ENCODE peak calls at places on chromosome 10, in four cellular contexts. One of them, this sample, is unnamed.

GRCh38 chr10:61021926-61022325 is 77.9 kb upstream of the RHOBTB1 start:
- DNase-seq in H9: no peak
- DNase-seq in IMR-90: no peak
- DNase-seq in neuronal stem cell: no peak
- DNase-seq in this sample: no peak

GRCh38 chr10:80685355-80685754 is 147.7 kb downstream of the SH2D4B start:
- DNase-seq in H9: no peak
- DNase-seq in IMR-90: no peak
- DNase-seq in neuronal stem cell: no peak
- DNase-seq in this sample: no peak

GRCh38 chr10:77274046-77274795 is 363.4 kb downstream of the KCNMA1 start:
- DNase-seq in IMR-90: peak; percentile 84
- DNase-seq in neuronal stem cell: no peak
- DNase-seq in H9: no peak
- DNase-seq in this sample: peak; percentile 76

GRCh38 chr10:3217301-3217700 is 44.7 kb upstream of the PITRM1 start:
- DNase-seq in IMR-90: peak; percentile 91
- DNase-seq in neuronal stem cell: no peak
- DNase-seq in H9: no peak
- DNase-seq in this sample: peak; percentile 63

GRCh38 chr10:18075881-18076280 is 64.3 kb upstream of the CACNB2 start:
- DNase-seq in neuronal stem cell: no peak
- DNase-seq in IMR-90: no peak
- DNase-seq in H9: no peak
- DNase-seq in this sample: no peak

GRCh38 chr10:87092861-87093460 is 1.7 kb downstream of the GLUD1 start:
- DNase-seq in H9: peak; percentile 40
- DNase-seq in neuronal stem cell: no peak
- DNase-seq in IMR-90: peak; percentile 28
- DNase-seq in this sample: peak; percentile 57

GRCh38 chr10:47116445-47116844 is 183.6 kb upstream of the GDF10 start:
- DNase-seq in IMR-90: peak; percentile 67
- DNase-seq in H9: no peak
- DNase-seq in neuronal stem cell: no peak
- DNase-seq in this sample: no peak

GRCh38 chr10:4807803-4808507 is 18.1 kb upstream of the AKR1E2 start:
- DNase-seq in neuronal stem cell: no peak
- DNase-seq in IMR-90: peak; percentile 86
- DNase-seq in H9: no peak
- DNase-seq in this sample: peak; percentile 76

GRCh38 chr10:1061930-1062769 is 6.0 kb downstream of the WDR37 start:
- DNase-seq in neuronal stem cell: no peak
- DNase-seq in H9: no peak
- DNase-seq in IMR-90: peak; percentile 54
- DNase-seq in this sample: no peak

GRCh38 chr10:4154317-4154716 is 369.3 kb upstream of the KLF6 start:
- DNase-seq in neuronal stem cell: no peak
- DNase-seq in H9: no peak
- DNase-seq in IMR-90: no peak
- DNase-seq in this sample: no peak

GRCh38 chr10:71068811-71069411 is 143.5 kb upstream of the UNC5B start:
- DNase-seq in IMR-90: peak; percentile 2
- DNase-seq in neuronal stem cell: no peak
- DNase-seq in H9: no peak
- DNase-seq in this sample: peak; percentile 5

GRCh38 chr10:97805960-97806359 is 34.2 kb upstream of the SFRP5 start:
- DNase-seq in neuronal stem cell: no peak
- DNase-seq in H9: no peak
- DNase-seq in IMR-90: no peak
- DNase-seq in this sample: no peak

GRCh38 chr10:43214071-43214955 is 52.6 kb downstream of the RASGEF1A start:
- DNase-seq in H9: no peak
- DNase-seq in neuronal stem cell: no peak
- DNase-seq in IMR-90: peak; percentile 27
- DNase-seq in this sample: peak; percentile 36

GRCh38 chr10:117462424-117462792 is 80.1 kb upstream of the EMX2 start:
- DNase-seq in neuronal stem cell: no peak
- DNase-seq in H9: peak; percentile 63
- DNase-seq in IMR-90: no peak
- DNase-seq in this sample: peak; percentile 25

GRCh38 chr10:117461766-117462423 is 80.7 kb upstream of the EMX2 start:
- DNase-seq in neuronal stem cell: no peak
- DNase-seq in IMR-90: peak; percentile 37
- DNase-seq in H9: no peak
- DNase-seq in this sample: peak; percentile 92

GRCh38 chr10:117463545-117463920 is 79.0 kb upstream of the EMX2 start:
- DNase-seq in neuronal stem cell: no peak
- DNase-seq in H9: no peak
- DNase-seq in IMR-90: no peak
- DNase-seq in this sample: no peak

GRCh38 chr10:117462816-117463544 is 79.6 kb upstream of the EMX2 start:
- DNase-seq in H9: no peak
- DNase-seq in neuronal stem cell: no peak
- DNase-seq in IMR-90: no peak
- DNase-seq in this sample: no peak

GRCh38 chr10:117460846-117461765 is 81.4 kb upstream of the EMX2 start:
- DNase-seq in neuronal stem cell: no peak
- DNase-seq in H9: no peak
- DNase-seq in IMR-90: no peak
- DNase-seq in this sample: peak; percentile 53
- H2BK5ac ChIP-seq in neuronal stem cell: no peak overlapping the region
- H2BK5ac ChIP-seq in H9: no peak overlapping the region
- H2BK5ac ChIP-seq in IMR-90: no peak overlapping the region
- H2BK5ac ChIP-seq in this sample: peak overlapping the region; percentile 12

GRCh38 chr10:100969175-100970075 is at the start of gene SEMA4G:
- DNase-seq in H9: peak; percentile 84
- DNase-seq in neuronal stem cell: peak; percentile 56
- DNase-seq in IMR-90: peak; percentile 12
- DNase-seq in this sample: peak; percentile 41
- H3K9ac ChIP-seq in H9: no peak within 1 kb of the TSS
- H3K9ac ChIP-seq in neuronal stem cell: peak within 1 kb of the TSS; percentile 92
- H3K9ac ChIP-seq in IMR-90: peak within 1 kb of the TSS; percentile 25
- H3K9ac ChIP-seq in this sample: peak within 1 kb of the TSS; percentile 73

GRCh38 chr10:110357871-110358270 is 53.2 kb upstream of the SMNDC1 start:
- DNase-seq in neuronal stem cell: no peak
- DNase-seq in H9: no peak
- DNase-seq in IMR-90: no peak
- DNase-seq in this sample: no peak

GRCh38 chr10:110355922-110356627 is 51.4 kb upstream of the SMNDC1 start:
- DNase-seq in H9: no peak
- DNase-seq in IMR-90: no peak
- DNase-seq in neuronal stem cell: no peak
- DNase-seq in this sample: no peak

GRCh38 chr10:110355181-110355831 is 50.6 kb upstream of the SMNDC1 start:
- DNase-seq in IMR-90: no peak
- DNase-seq in neuronal stem cell: no peak
- DNase-seq in H9: no peak
- DNase-seq in this sample: no peak

GRCh38 chr10:110357252-110357780 is 52.6 kb upstream of the SMNDC1 start:
- DNase-seq in neuronal stem cell: no peak
- DNase-seq in IMR-90: peak; percentile 99
- DNase-seq in H9: no peak
- DNase-seq in this sample: peak; percentile 91

DNA sequence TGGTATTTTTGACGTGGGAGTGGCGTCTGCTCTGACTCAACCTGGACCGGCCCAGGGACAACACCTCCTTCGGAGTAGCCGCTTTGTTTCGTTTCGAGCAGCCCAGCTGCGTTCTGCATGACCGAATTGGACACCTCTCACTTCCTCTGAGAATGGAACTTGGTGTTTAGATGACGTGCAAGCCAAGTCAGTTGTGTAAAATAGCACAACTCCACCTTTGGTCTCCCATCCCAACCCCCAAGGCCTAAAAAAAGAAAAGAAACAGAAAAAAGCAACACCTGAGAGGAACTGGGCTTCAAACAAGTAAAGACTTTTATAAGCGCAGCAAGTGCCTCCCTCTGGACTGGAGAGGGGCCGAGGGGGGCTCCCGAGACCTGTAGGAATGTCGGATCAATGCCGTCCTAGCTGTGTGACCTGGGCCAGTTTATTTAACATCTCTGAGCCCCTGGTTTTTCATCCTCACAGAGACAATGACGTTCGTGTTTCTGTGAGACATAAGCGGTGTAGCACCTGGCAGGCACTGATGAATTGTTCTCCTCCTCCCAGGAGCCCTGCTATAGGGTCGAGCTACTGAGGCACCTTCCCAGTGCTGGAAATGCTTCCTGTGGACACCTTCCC is 52.0 kb upstream of the SMNDC1 start:
- DNase-seq in H9: no peak
- DNase-seq in IMR-90: peak; percentile 94
- DNase-seq in neuronal stem cell: no peak
- DNase-seq in this sample: peak; percentile 87
- H3K23ac ChIP-seq in H9: no peak overlapping the region
- H3K23ac ChIP-seq in IMR-90: peak overlapping the region; percentile 30
- H3K23ac ChIP-seq in neuronal stem cell: no peak overlapping the region
- H3K23ac ChIP-seq in this sample: no peak overlapping the region

GRCh38 chr10:124916098-124916584 is 25.8 kb upstream of the ZRANB1 start:
- DNase-seq in IMR-90: peak; percentile 27
- DNase-seq in H9: no peak
- DNase-seq in neuronal stem cell: no peak
- DNase-seq in this sample: peak; percentile 55

GRCh38 chr10:124918906-124919305 is 23.0 kb upstream of the ZRANB1 start:
- DNase-seq in H9: no peak
- DNase-seq in neuronal stem cell: no peak
- DNase-seq in IMR-90: peak; percentile 25
- DNase-seq in this sample: no peak

GRCh38 chr10:124916585-124917167 is 25.2 kb upstream of the ZRANB1 start:
- DNase-seq in IMR-90: peak; percentile 94
- DNase-seq in neuronal stem cell: peak; percentile 92
- DNase-seq in H9: peak; percentile 96
- DNase-seq in this sample: peak; percentile 97

GRCh38 chr10:124917939-124918830 is 23.7 kb upstream of the ZRANB1 start:
- DNase-seq in neuronal stem cell: no peak
- DNase-seq in IMR-90: peak; percentile 84
- DNase-seq in H9: no peak
- DNase-seq in this sample: peak; percentile 62

GRCh38 chr10:124917168-124917938 is 24.6 kb upstream of the ZRANB1 start:
- DNase-seq in H9: peak; percentile 43
- DNase-seq in neuronal stem cell: peak; percentile 27
- DNase-seq in IMR-90: peak; percentile 33
- DNase-seq in this sample: peak; percentile 78
- H2BK5ac ChIP-seq in H9: peak overlapping the region; percentile 41
- H2BK5ac ChIP-seq in neuronal stem cell: peak overlapping the region; percentile 87
- H2BK5ac ChIP-seq in IMR-90: peak overlapping the region; percentile 96
- H2BK5ac ChIP-seq in this sample: peak overlapping the region; percentile 80

DNA sequence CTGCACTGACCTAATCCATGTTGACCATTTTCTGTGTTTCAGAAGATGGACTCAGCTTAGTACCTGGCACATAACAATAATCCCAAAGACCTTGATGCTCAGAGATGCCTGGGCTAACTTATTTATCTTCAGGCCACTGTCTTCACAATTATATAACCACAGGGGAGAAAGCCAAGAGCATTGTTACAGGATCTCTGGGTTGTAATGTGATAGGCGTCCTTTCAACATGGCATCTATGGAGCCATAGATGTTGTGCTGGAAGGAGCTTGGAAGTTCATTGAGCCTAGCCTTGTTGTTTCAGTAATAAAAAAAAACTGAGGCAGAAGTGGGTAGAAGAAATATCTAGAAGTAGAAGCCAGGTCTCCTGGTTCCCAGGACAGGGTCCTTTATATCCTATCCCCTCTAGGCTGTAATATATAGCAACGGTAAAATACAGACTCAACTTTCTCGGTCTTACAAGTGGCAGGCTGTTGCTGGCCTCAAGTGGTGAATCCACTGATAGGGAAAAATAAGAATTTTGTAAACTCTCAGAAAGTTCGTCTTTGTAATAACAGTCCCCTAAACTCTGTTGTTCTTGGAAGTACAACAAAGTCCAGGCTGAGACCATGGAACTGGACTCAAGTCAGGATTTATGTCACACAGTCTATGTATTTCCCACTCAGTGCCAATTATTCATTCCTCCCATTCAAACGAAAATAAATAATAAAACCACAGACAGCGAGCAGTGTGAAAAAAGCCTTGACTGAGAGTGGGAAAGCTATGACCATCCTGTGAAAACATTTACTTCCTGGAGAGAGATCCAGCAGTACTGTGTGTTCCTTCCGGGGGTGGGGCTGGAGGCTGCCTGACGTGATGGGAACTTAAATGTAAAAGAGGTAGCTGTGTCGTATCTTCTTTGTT is 277.6 kb downstream of the REEP3 start:
- DNase-seq in neuronal stem cell: no peak
- DNase-seq in H9: no peak
- DNase-seq in IMR-90: peak; percentile 78
- DNase-seq in this sample: peak; percentile 86
- H3K9ac ChIP-seq in neuronal stem cell: no peak overlapping the region
- H3K9ac ChIP-seq in H9: no peak overlapping the region
- H3K9ac ChIP-seq in IMR-90: no peak overlapping the region
- H3K9ac ChIP-seq in this sample: peak overlapping the region; percentile 56

GRCh38 chr10:25222085-25222660 is 47.4 kb downstream of the GPR158 start:
- DNase-seq in H9: no peak
- DNase-seq in neuronal stem cell: no peak
- DNase-seq in IMR-90: no peak
- DNase-seq in this sample: no peak
- H3K23ac ChIP-seq in H9: no peak overlapping the region
- H3K23ac ChIP-seq in neuronal stem cell: no peak overlapping the region
- H3K23ac ChIP-seq in IMR-90: no peak overlapping the region
- H3K23ac ChIP-seq in this sample: no peak overlapping the region

GRCh38 chr10:90937645-90938258 is 16.9 kb upstream of the ANKRD1 start:
- DNase-seq in neuronal stem cell: no peak
- DNase-seq in IMR-90: no peak
- DNase-seq in H9: no peak
- DNase-seq in this sample: peak; percentile 19
- H2BK5ac ChIP-seq in neuronal stem cell: no peak overlapping the region
- H2BK5ac ChIP-seq in IMR-90: peak overlapping the region; percentile 15
- H2BK5ac ChIP-seq in H9: no peak overlapping the region
- H2BK5ac ChIP-seq in this sample: no peak overlapping the region

DNA sequence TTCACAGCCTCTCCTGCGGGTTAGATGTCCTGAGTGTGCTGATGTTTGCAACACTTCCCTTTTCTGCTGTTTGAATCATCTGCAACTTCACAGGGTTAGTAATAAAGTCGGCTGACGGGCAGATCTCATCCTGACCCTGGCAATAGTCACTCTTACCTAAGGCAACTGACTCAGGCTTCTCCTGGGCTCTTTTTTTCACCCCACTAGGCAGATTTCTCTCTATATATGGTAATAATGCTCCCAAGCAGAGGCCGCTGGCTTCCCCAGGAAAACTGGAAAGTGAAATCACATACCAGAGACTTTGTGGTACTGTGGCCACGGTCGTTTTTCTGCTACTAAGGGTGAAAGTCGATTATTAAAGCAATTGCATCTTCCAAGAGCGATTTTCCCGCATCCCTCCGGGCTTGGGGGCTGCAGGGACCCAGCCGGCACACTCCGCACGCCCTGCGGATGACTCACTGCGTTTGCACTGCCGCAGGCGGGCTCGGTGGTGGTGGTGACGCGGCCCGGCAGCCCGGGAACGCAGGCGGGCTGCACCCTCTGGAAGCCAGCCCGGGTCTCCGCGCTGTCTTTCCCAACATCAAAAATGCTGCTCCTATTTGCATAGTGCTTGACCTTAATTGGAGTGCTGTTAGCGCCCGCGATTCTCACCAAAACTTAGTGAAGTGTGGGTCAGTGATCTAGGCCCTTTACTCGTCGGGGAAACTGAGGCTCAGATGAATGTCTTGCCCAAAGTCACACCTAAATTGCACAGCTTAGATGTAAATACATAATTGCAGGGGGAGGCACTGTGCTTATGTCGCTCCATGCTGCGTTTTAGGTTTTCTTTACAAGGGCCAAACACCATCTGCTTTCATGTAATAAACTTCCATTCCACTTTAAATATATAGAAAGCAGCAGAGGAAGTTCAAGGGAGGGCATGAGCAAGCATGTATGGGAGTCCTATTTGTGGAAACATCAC is 47.6 kb upstream of the ITGB1 start:
- DNase-seq in H9: peak; percentile 85
- DNase-seq in neuronal stem cell: peak; percentile 18
- DNase-seq in IMR-90: peak; percentile 98
- DNase-seq in this sample: peak; percentile 96
- H3K9ac ChIP-seq in H9: peak overlapping the region; percentile 67
- H3K9ac ChIP-seq in neuronal stem cell: no peak overlapping the region
- H3K9ac ChIP-seq in IMR-90: peak overlapping the region; percentile 93
- H3K9ac ChIP-seq in this sample: peak overlapping the region; percentile 93